ENCODE peak calls at places on chromosome 1, in eight cellular contexts. K, Z, O, P, C, V, J and Q are unnamed samples.

GRCh38 chr1:116168277-116169032 is 57.3 kb downstream of the MAB21L3 start:
- DNase-seq in K (no peak), Z (peak), O (peak), P (peak), C (peak), V (peak), J (peak), Q (peak)

GRCh38 chr1:115879977-115880376 is 39.1 kb upstream of the NHLH2 start:
- DNase-seq in K (no peak), Z (peak), O (no peak), P (no peak), C (no peak), V (no peak), J (no peak), Q (no peak)

GRCh38 chr1:234621657-234622335 is 11.8 kb upstream of the IRF2BP2 start:
- DNase-seq in K (peak), Z (peak), O (no peak), P (no peak), C (peak), V (no peak), J (no peak), Q (no peak)

GRCh38 chr1:68269637-68270430 is 37.5 kb upstream of the WLS start:
- DNase-seq in K (no peak), Z (peak), O (no peak), P (no peak), C (peak), V (no peak), J (no peak), Q (no peak)

GRCh38 chr1:10733967-10734366 is 62.5 kb downstream of the CASZ1 start:
- DNase-seq in K (no peak), Z (no peak), O (peak), P (no peak), C (no peak), V (no peak), J (no peak), Q (no peak)

GRCh38 chr1:221335161-221336101 is 406.5 kb downstream of the DUSP10 start:
- DNase-seq in K (no peak), Z (peak), O (peak), P (no peak), C (peak), V (no peak), J (no peak), Q (peak)

GRCh38 chr1:58903450-58904298 is 119.8 kb upstream of the JUN start:
- DNase-seq in K (peak), Z (peak), O (peak), P (peak), C (peak), V (peak), J (peak), Q (peak)

GRCh38 chr1:53919675-53920066 is 25.7 kb downstream of the DIO1 start:
- DNase-seq in K (no peak), Z (peak), O (no peak), P (no peak), C (no peak), V (no peak), J (no peak), Q (no peak)

GRCh38 chr1:247681288-247681897 is 1.9 kb upstream of the OR13G1 start:
- DNase-seq in K (peak), Z (peak), O (no peak), P (no peak), C (peak), V (peak), J (peak), Q (peak)

GRCh38 chr1:33057095-33057494 is 20.4 kb upstream of the AK2 start:
- DNase-seq in K (no peak), Z (no peak), O (no peak), P (no peak), C (no peak), V (no peak), J (no peak), Q (no peak)

GRCh38 chr1:150561830-150562367 is 12.7 kb downstream of the ADAMTSL4 start:
- DNase-seq in K (peak), Z (peak), O (peak), P (peak), C (peak), V (peak), J (peak), Q (peak)

GRCh38 chr1:77825356-77825709 is 45.9 kb downstream of the MIGA1 start:
- DNase-seq in K (no peak), Z (peak), O (no peak), P (no peak), C (no peak), V (peak), J (peak), Q (no peak)

GRCh38 chr1:41328011-41328615 is 33.1 kb upstream of the FOXO6 start:
- DNase-seq in K (peak), Z (peak), O (no peak), P (no peak), C (no peak), V (no peak), J (no peak), Q (no peak)